ENCODE peak calls at places on chromosomes 1 and 21, in eight cellular contexts. I, W, M, Q, L, N, T and R are unnamed samples.

GRCh38 chr21:32312976-32313375 is 14.3 kb downstream of the MRAP start:
- DNase-seq in M (peak), I (no peak), N (no peak), L (no peak), W (peak), T (no peak), Q (peak), R (no peak)

GRCh38 chr1:12433323-12434053 is 184.5 kb downstream of the DHRS3 start:
- DNase-seq in I (no peak), M (no peak), L (peak), Q (peak), T (no peak), W (no peak), N (no peak), R (peak)

GRCh38 chr1:101309334-101310221 is 72.8 kb downstream of the S1PR1 start:
- DNase-seq in I (peak), N (peak), T (peak), Q (peak), M (peak), W (no peak), L (peak), R (no peak)

GRCh38 chr1:208093754-208094719 is 150.1 kb downstream of the PLXNA2 start:
- DNase-seq in T (peak), M (peak), N (peak), W (no peak), I (peak), Q (peak), L (peak), R (no peak)

GRCh38 chr21:14866859-14867560 is 197.8 kb downstream of the NRIP1 start:
- DNase-seq in W (no peak), N (no peak), Q (no peak), T (no peak), I (no peak), L (no peak), M (no peak), R (no peak)

GRCh38 chr1:11285883-11286734 is 13.1 kb downstream of the UBIAD1 start:
- DNase-seq in I (peak), M (no peak), Q (no peak), W (no peak), T (no peak), L (no peak), N (no peak), R (no peak)

GRCh38 chr1:71625004-71625403 is 544.2 kb upstream of the ZRANB2 start:
- DNase-seq in W (no peak), Q (no peak), M (no peak), L (no peak), N (no peak), T (no peak), I (no peak), R (no peak)

GRCh38 chr1:205512059-205513045 is 7.9 kb downstream of the CDK18 start:
- DNase-seq in W (no peak), L (no peak), I (no peak), M (no peak), T (peak), N (no peak), Q (no peak), R (peak)

GRCh38 chr21:15850645-15851044 is 120.9 kb downstream of the USP25 start:
- DNase-seq in L (no peak), Q (no peak), I (peak), M (no peak), W (no peak), N (no peak), T (no peak), R (no peak)

GRCh38 chr1:86502721-86503430 is 34.1 kb downstream of the CLCA1 start:
- DNase-seq in M (no peak), Q (peak), W (no peak), T (no peak), I (no peak), L (peak), N (no peak), R (no peak)

GRCh38 chr1:23651069-23651808 is 40.4 kb upstream of the RPL11 start:
- DNase-seq in W (no peak), L (no peak), N (no peak), Q (no peak), T (peak), I (peak), M (no peak), R (no peak)

GRCh38 chr1:26161408-26162219 is 2.7 kb downstream of the FAM110D start:
- DNase-seq in L (peak), T (peak), M (no peak), W (no peak), N (no peak), Q (peak), I (no peak), R (no peak)

GRCh38 chr1:187490261-187490660 is 661.5 kb downstream of the PLA2G4A start:
- DNase-seq in I (no peak), W (no peak), T (no peak), N (no peak), M (no peak), Q (no peak), L (no peak), R (no peak)

GRCh38 chr1:167803358-167804217 is 81.8 kb downstream of the MPZL1 start:
- DNase-seq in W (peak), Q (peak), L (peak), N (peak), M (peak), I (peak), T (peak), R (peak)

GRCh38 chr1:114455102-114455785 is 55.8 kb downstream of the TRIM33 start:
- DNase-seq in T (no peak), Q (no peak), M (no peak), N (no peak), W (no peak), I (no peak), L (no peak), R (no peak)

GRCh38 chr1:25770541-25771245 is 29.3 kb upstream of the SELENON start:
- DNase-seq in Q (no peak), N (no peak), W (no peak), I (no peak), M (no peak), L (no peak), T (no peak), R (no peak)

GRCh38 chr1:18886003-18886335 is 16.4 kb downstream of the ALDH4A1 start:
- DNase-seq in W (no peak), N (no peak), I (peak), Q (no peak), M (no peak), L (no peak), T (no peak), R (no peak)

GRCh38 chr1:228953207-228953606 is 217.9 kb downstream of the RHOU start:
- DNase-seq in T (no peak), I (no peak), L (no peak), W (no peak), Q (no peak), N (no peak), M (peak), R (peak)

GRCh38 chr21:34221331-34222030 is 142.3 kb upstream of the KCNE2 start:
- DNase-seq in W (no peak), N (no peak), I (no peak), M (no peak), T (no peak), L (no peak), Q (no peak), R (no peak)

GRCh38 chr1:7482772-7483495 is 288.2 kb upstream of the VAMP3 start:
- DNase-seq in I (no peak), N (no peak), Q (no peak), T (no peak), M (no peak), W (no peak), L (no peak), R (no peak)

GRCh38 chr1:159577446-159577845 is 10.2 kb upstream of the APCS start:
- DNase-seq in W (no peak), Q (no peak), N (no peak), L (no peak), I (no peak), M (no peak), T (no peak), R (no peak)

GRCh38 chr1:165592945-165593823 is 37.9 kb upstream of the MGST3 start:
- DNase-seq in N (peak), Q (peak), L (peak), I (peak), W (peak), T (peak), M (peak), R (no peak)

GRCh38 chr1:78833491-78833890 is 173.0 kb downstream of the ADGRL4 start:
- DNase-seq in M (no peak), L (no peak), T (no peak), I (peak), N (no peak), W (no peak), Q (no peak), R (no peak)

GRCh38 chr1:178625695-178626094 is 99.3 kb upstream of the RALGPS2 start:
- DNase-seq in T (no peak), L (no peak), Q (peak), N (no peak), I (no peak), W (no peak), M (no peak), R (no peak)

GRCh38 chr1:59107516-59107915 is 189.4 kb upstream of the FGGY start:
- DNase-seq in N (peak), Q (no peak), T (peak), M (peak), L (no peak), W (no peak), I (no peak), R (peak)

GRCh38 chr1:38917772-38918171 is 23.9 kb downstream of the RHBDL2 start:
- DNase-seq in N (no peak), M (no peak), L (no peak), I (no peak), Q (no peak), W (no peak), T (no peak), R (no peak)

GRCh38 chr1:220687809-220688208 is 2.4 kb upstream of the C1orf115 start:
- DNase-seq in W (no peak), Q (no peak), T (no peak), M (no peak), I (no peak), N (no peak), L (no peak), R (no peak)

GRCh38 chr21:26842976-26843911 is 2.0 kb downstream of the ADAMTS1 start:
- DNase-seq in I (peak), L (peak), Q (peak), M (peak), W (peak), T (peak), N (peak), R (peak)

GRCh38 chr1:232538224-232538942 is 91.5 kb downstream of the SIPA1L2 start:
- DNase-seq in N (no peak), T (no peak), W (no peak), I (no peak), M (no peak), L (no peak), Q (no peak), R (no peak)

GRCh38 chr1:153308540-153308939 is 4.2 kb downstream of the PGLYRP3 start:
- DNase-seq in T (no peak), I (no peak), L (no peak), Q (no peak), M (peak), W (no peak), N (no peak), R (no peak)

GRCh38 chr1:197905699-197906351 is 3.4 kb downstream of the C1orf53 start:
- DNase-seq in M (no peak), L (no peak), I (no peak), Q (no peak), T (no peak), W (no peak), N (no peak), R (no peak)

GRCh38 chr1:154866995-154867795 is 2.9 kb downstream of the KCNN3 start:
- DNase-seq in I (peak), M (no peak), W (no peak), N (no peak), T (no peak), Q (no peak), L (no peak), R (no peak)

GRCh38 chr1:116309090-116309870 is 63.8 kb upstream of the ATP1A1 start:
- DNase-seq in M (no peak), Q (no peak), N (no peak), L (no peak), W (no peak), I (no peak), T (no peak), R (no peak)

GRCh38 chr21:31158789-31159581 is 120.7 kb upstream of the KRTAP19-8 start:
- DNase-seq in T (no peak), L (no peak), M (no peak), N (no peak), I (no peak), W (no peak), Q (no peak), R (no peak)

GRCh38 chr1:244614879-244615278 is 38.0 kb upstream of the DESI2 start:
- DNase-seq in Q (no peak), W (no peak), N (no peak), I (no peak), M (no peak), T (no peak), L (no peak), R (no peak)
- TF ChIP-seq CTCF in Q (no peak), W (no peak), N (no peak), I (no peak), M (no peak), T (no peak), L (no peak), R (no peak)

DNA sequence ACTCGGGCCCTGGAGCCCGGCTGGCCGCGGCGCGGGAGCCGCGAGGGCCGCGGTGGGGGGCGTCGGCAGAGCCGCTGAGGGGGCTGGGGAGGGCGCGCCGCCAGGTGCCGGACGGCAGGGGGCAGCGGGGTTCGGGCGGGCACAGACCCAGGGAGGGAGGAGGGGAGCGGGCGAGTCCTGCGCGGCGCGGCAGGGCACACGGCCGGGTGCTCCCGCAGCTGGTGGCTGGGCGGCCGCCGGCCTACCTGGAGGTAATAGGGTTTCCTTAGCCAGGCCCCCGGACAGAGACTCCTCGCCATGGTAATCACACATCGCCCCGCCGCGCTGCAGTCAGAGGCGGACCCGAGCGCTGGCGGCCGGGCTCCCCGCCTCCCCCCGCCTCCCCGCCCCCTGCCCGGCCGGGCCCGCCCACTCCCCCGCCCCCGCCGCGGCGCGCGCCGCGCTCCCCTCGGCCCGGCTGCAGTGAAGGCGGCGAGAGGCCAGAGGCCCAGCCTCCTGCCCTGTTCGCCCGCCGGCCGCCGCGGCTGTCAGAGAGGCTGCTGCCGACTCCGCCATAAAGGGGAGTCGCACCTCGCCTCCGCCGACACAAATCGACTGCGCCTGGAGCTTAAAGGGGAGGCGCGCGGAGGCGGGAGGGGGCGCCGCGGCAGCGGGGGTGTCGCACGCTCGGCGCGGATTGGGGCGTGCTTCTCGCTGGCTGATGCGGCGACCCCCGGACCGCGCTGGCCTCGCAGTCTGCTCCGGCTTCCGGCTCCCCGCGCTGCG is at the start of gene DIPK1A:
- DNase-seq in L (peak), Q (peak), T (peak), W (peak), N (peak), I (peak), M (peak), R (peak)
- TF ChIP-seq CTCF in L (peak), Q (peak), T (no peak), W (peak), N (peak), I (no peak), M (no peak), R (no peak)

GRCh38 chr1:111424281-111424680 is 3.3 kb downstream of the OVGP1 start:
- DNase-seq in I (no peak), N (no peak), L (no peak), W (no peak), Q (no peak), M (no peak), T (no peak), R (no peak)
- TF ChIP-seq CTCF in I (no peak), N (no peak), L (no peak), W (no peak), Q (no peak), M (no peak), T (no peak), R (no peak)

DNA sequence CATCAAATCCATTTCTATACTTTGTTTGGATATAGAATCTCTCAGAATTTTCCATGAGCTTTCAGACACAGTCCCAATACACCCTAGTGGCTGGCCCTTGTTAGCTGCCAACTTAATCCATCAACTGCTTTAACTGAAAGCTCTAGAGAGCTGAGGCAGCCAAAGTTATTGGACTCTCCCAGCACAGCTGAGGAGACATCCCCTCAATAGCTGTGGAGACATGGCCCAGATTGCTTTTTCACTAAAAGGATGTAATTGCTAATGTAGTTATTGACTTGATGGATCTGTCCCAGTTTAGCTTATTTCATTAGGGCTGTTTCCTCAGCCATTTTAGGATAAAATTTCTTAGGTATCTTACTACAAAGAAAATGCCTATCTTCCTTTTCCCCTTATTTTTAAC is 94.8 kb upstream of the PRMT6 start:
- DNase-seq in N (no peak), Q (no peak), L (no peak), M (no peak), T (no peak), I (no peak), W (no peak), R (no peak)
- TF ChIP-seq CTCF in N (no peak), Q (no peak), L (no peak), M (no peak), T (no peak), I (no peak), W (no peak), R (no peak)